ENCODE peak calls at places on chromosomes 11 and 22, in ten cellular contexts. Q is A673; C is effector memory CD8-positive, alpha-beta T cell; O is tibial nerve; G is naive thymus-derived CD8-positive, alpha-beta T cell; I is nephron progenitor cell; L is anterior cingulate cortex; H is activated CD8-positive, alpha-beta memory T cell treated with anti-CD3 and anti-CD28 coated beads, Interleukin-2, amount 10 ng/mL, durations not matched to agents 7 days and 5 days; R is hypothalamus; W is mucosa of gallbladder. J is an unnamed sample.

GRCh38 chr11:125073616-125074483 is 10.7 kb downstream of the SLC37A2 start:
- DNase-seq in Q (no peak), C (no peak), O (no peak), G (no peak), I (no peak), L (no peak), H (no peak), R (no peak), W (no peak), J (no peak)

GRCh38 chr22:43198936-43199335 is 12.0 kb upstream of the TTLL12 start:
- DNase-seq in Q (no peak), C (no peak), O (no peak), G (no peak), I (no peak), L (no peak), H (no peak), R (no peak), W (no peak), J (no peak)

GRCh38 chr11:64036081-64037026 is 623 bp downstream of the FLRT1 start:
- DNase-seq in Q (peak), C (no peak), O (no peak), G (no peak), I (peak), L (peak), H (no peak), R (no peak), W (no peak), J (no peak)

GRCh38 chr22:39215430-39216142 is 29.2 kb downstream of the PDGFB start:
- DNase-seq in Q (no peak), C (peak), O (no peak), G (peak), I (no peak), L (no peak), H (no peak), R (no peak), W (no peak), J (peak)

GRCh38 chr11:65967329-65967934 is 5.9 kb downstream of the SART1 start:
- DNase-seq in Q (no peak), C (no peak), O (no peak), G (no peak), I (no peak), L (no peak), H (no peak), R (no peak), W (no peak), J (no peak)

GRCh38 chr11:17165247-17165890 is 42.4 kb downstream of the PIK3C2A start:
- DNase-seq in Q (no peak), C (no peak), O (no peak), G (no peak), I (no peak), L (no peak), H (no peak), R (no peak), W (no peak), J (no peak)

GRCh38 chr11:12213920-12214319 is 103.5 kb downstream of the MICAL2 start:
- DNase-seq in Q (no peak), C (no peak), O (no peak), G (no peak), I (no peak), L (no peak), H (no peak), R (no peak), W (no peak), J (no peak)

GRCh38 chr11:71252434-71252781 is at the start of gene SHANK2:
- DNase-seq in Q (no peak), C (no peak), O (no peak), G (no peak), I (peak), L (no peak), H (no peak), R (no peak), W (no peak), J (no peak)

GRCh38 chr11:47328449-47329390 is 23.8 kb downstream of the MYBPC3 start:
- DNase-seq in Q (no peak), C (no peak), O (no peak), G (no peak), I (no peak), L (no peak), H (no peak), R (no peak), W (no peak), J (peak)

GRCh38 chr22:29079218-29079901 is 6.5 kb downstream of the KREMEN1 start:
- DNase-seq in Q (peak), C (peak), O (no peak), G (no peak), I (no peak), L (no peak), H (no peak), R (no peak), W (no peak), J (no peak)

GRCh38 chr22:27502327-27502726 is 299.2 kb downstream of the MN1 start:
- DNase-seq in Q (no peak), C (no peak), O (no peak), G (no peak), I (no peak), L (no peak), H (no peak), R (no peak), W (no peak), J (no peak)

GRCh38 chr11:69534166-69534530 is 52.7 kb downstream of the LINC01488 start:
- DNase-seq in Q (no peak), C (no peak), O (no peak), G (no peak), I (no peak), L (no peak), H (no peak), R (no peak), W (no peak), J (no peak)

GRCh38 chr11:76268498-76268897 is 62.2 kb upstream of the WNT11 start:
- DNase-seq in Q (no peak), C (no peak), O (no peak), G (no peak), I (no peak), L (no peak), H (no peak), R (no peak), W (no peak), J (no peak)

GRCh38 chr11:66293777-66294625 is 2.3 kb downstream of the TMEM151A start:
- DNase-seq in Q (no peak), C (no peak), O (no peak), G (no peak), I (no peak), L (no peak), H (no peak), R (no peak), W (no peak), J (no peak)

GRCh38 chr22:37552560-37553163 is 7.6 kb upstream of the CDC42EP1 start:
- DNase-seq in Q (no peak), C (no peak), O (no peak), G (no peak), I (peak), L (no peak), H (no peak), R (no peak), W (no peak), J (no peak)